ENCODE peak calls at places on chromosomes 5 and 9, in five cellular contexts. K is activated T-cell treated with anti-CD3 and anti-CD28 coated beads, Interleukin-2, amount 50 U/mL, for 4 hours; P is sigmoid colon; H is SK-N-SH; M is thyroid gland. I is an unnamed sample.

GRCh38 chr9:133483611-133484010 is 4.7 kb upstream of the SLC2A6 start:
- DNase-seq in K (no peak), P (no peak), H (no peak), M (no peak), I (peak; percentile 72)

GRCh38 chr9:130343445-130343918 is 77.9 kb downstream of the HMCN2 start:
- DNase-seq in K (peak; percentile 18), P (peak; percentile 75), H (peak; percentile 88), M (no peak), I (no peak)

GRCh38 chr5:31133488-31133887 is 60.0 kb upstream of the CDH6 start:
- DNase-seq in K (no peak), P (no peak), H (no peak), M (no peak), I (no peak)

GRCh38 chr5:137300411-137301240 is 198.5 kb downstream of the SPOCK1 start:
- DNase-seq in K (no peak), P (no peak), H (no peak), M (no peak), I (no peak)

GRCh38 chr9:92894711-92895362 is 17.0 kb upstream of the ZNF484 start:
- DNase-seq in K (no peak), P (no peak), H (no peak), M (no peak), I (peak; percentile 66)

GRCh38 chr5:81214848-81215247 is 18.3 kb upstream of the CKMT2 start:
- DNase-seq in K (no peak), P (no peak), H (no peak), M (no peak), I (no peak)

GRCh38 chr5:167587768-167588167 is 703.7 kb upstream of the WWC1 start:
- DNase-seq in K (no peak), P (no peak), H (peak; percentile 48), M (peak; percentile 28), I (no peak)

GRCh38 chr9:126108240-126108639 is 218.4 kb upstream of the MVB12B start:
- DNase-seq in K (no peak), P (no peak), H (no peak), M (no peak), I (peak; percentile 26)

GRCh38 chr9:77903666-77904248 is 127.9 kb downstream of the GNAQ start:
- DNase-seq in K (no peak), P (no peak), H (no peak), M (no peak), I (no peak)

GRCh38 chr9:447230-448025 is 232.8 kb downstream of the DOCK8 start:
- DNase-seq in K (peak; percentile 57), P (no peak), H (no peak), M (no peak), I (no peak)

GRCh38 chr5:171363846-171364245 is 23.8 kb upstream of the NPM1 start:
- DNase-seq in K (no peak), P (no peak), H (no peak), M (no peak), I (no peak)

GRCh38 chr5:80083115-80083890 is 48.2 kb downstream of the THBS4 start:
- DNase-seq in K (no peak), P (peak; percentile 70), H (peak; percentile 76), M (peak; percentile 32), I (no peak)

GRCh38 chr5:145495741-145496140 is 339.4 kb downstream of the PRELID2 start:
- DNase-seq in K (no peak), P (no peak), H (no peak), M (no peak), I (no peak)

GRCh38 chr9:9790216-9790872 is 822.5 kb downstream of the PTPRD start:
- DNase-seq in K (no peak), P (no peak), H (peak; percentile 43), M (peak; percentile 46), I (no peak)

GRCh38 chr5:625516-625915 is 13.4 kb downstream of the CEP72 start:
- DNase-seq in K (no peak), P (peak; percentile 26), H (no peak), M (no peak), I (peak; percentile 56)

GRCh38 chr9:75238311-75238976 is 150.1 kb downstream of the OSTF1 start:
- DNase-seq in K (no peak), P (no peak), H (peak; percentile 32), M (peak; percentile 46), I (no peak)

GRCh38 chr9:73370053-73370452 is 218.4 kb downstream of the ANXA1 start:
- DNase-seq in K (no peak), P (no peak), H (no peak), M (no peak), I (no peak)

I was measured in chondrocyte.